ENCODE peak calls at places on chromosomes 16 and 17, in ten cellular contexts. A, X, Z, S, U, D, T, P, Y and O are unnamed samples.

GRCh38 chr16:86222541-86222940 is 287.8 kb upstream of the FOXF1 start:
- DNase-seq in D (no peak), P (no peak), Y (no peak), X (peak; percentile 70), Z (no peak), U (no peak), S (peak; percentile 27), A (no peak), T (no peak), O (no peak)

GRCh38 chr17:2400474-2400866 is 390 bp downstream of the MNT start:
- DNase-seq in Z (peak; percentile 92), S (peak; percentile 90), A (no peak), X (peak; percentile 65), T (no peak), U (peak; percentile 54), P (peak; percentile 89), Y (peak; percentile 76), D (no peak), O (peak; percentile 67)

GRCh38 chr16:70592106-70592571 is 54.2 kb upstream of the IL34 start:
- DNase-seq in Y (no peak), Z (peak; percentile 49), T (no peak), S (no peak), D (no peak), A (peak; percentile 81), P (no peak), X (no peak), U (peak; percentile 61), O (no peak)

GRCh38 chr16:75083826-75084225 is 32.8 kb downstream of the LDHD start:
- DNase-seq in X (no peak), Z (no peak), U (no peak), P (no peak), D (no peak), S (no peak), A (no peak), Y (no peak), T (no peak), O (no peak)

GRCh38 chr17:40497704-40498103 is 3.7 kb downstream of the TNS4 start:
- DNase-seq in U (no peak), T (no peak), A (peak; percentile 29), S (no peak), D (no peak), Y (no peak), P (no peak), Z (no peak), X (peak; percentile 84), O (no peak)

GRCh38 chr16:85634747-85635544 is 21.8 kb downstream of the GSE1 start:
- DNase-seq in T (no peak), A (no peak), U (no peak), Z (peak; percentile 68), P (no peak), Y (no peak), S (no peak), X (no peak), D (no peak), O (no peak)

GRCh38 chr17:72004011-72004427 is 116.8 kb upstream of the SOX9 start:
- DNase-seq in Y (no peak), A (no peak), U (no peak), X (peak; percentile 12), Z (no peak), P (no peak), T (no peak), D (no peak), S (no peak), O (no peak)

GRCh38 chr17:31858647-31859486 is at the start of gene COPRS:
- DNase-seq in X (peak; percentile 95), P (peak; percentile 95), Y (peak; percentile 90), S (peak; percentile 96), A (peak; percentile 70), D (peak; percentile 86), Z (peak; percentile 97), U (peak; percentile 90), T (peak; percentile 39), O (peak; percentile 96)

GRCh38 chr17:81509048-81509686 is 3.4 kb downstream of the ACTG1 start:
- DNase-seq in X (peak; percentile 45), S (no peak), P (no peak), Z (no peak), Y (no peak), U (no peak), T (no peak), A (no peak), D (no peak), O (no peak)

GRCh38 chr17:75849724-75850123 is 5.4 kb downstream of the WBP2 start:
- DNase-seq in Z (no peak), T (no peak), X (no peak), P (no peak), U (no peak), A (no peak), D (no peak), Y (no peak), S (no peak), O (no peak)

GRCh38 chr16:64892843-64893242 is 229.0 kb downstream of the CDH11 start:
- DNase-seq in A (no peak), P (no peak), Y (no peak), X (peak; percentile 86), S (no peak), T (peak; percentile 51), D (no peak), U (no peak), Z (no peak), O (no peak)

GRCh38 chr16:57601801-57602478 is 26.5 kb upstream of the ADGRG1 start:
- DNase-seq in P (no peak), D (no peak), X (no peak), Y (no peak), Z (no peak), U (no peak), A (no peak), S (no peak), T (no peak), O (peak; percentile 68)

GRCh38 chr16:67419502-67419901 is 3.2 kb upstream of the ZDHHC1 start:
- DNase-seq in D (no peak), P (no peak), S (no peak), A (no peak), T (no peak), Y (no peak), Z (no peak), U (no peak), X (peak; percentile 32), O (no peak)

GRCh38 chr16:67419931-67420330 is 3.7 kb upstream of the ZDHHC1 start:
- DNase-seq in D (no peak), P (no peak), S (no peak), Y (no peak), T (no peak), Z (no peak), A (no peak), X (no peak), U (no peak), O (no peak)

GRCh38 chr16:67413978-67414891 is 2.0 kb downstream of the ZDHHC1 start:
- DNase-seq in X (peak; percentile 33), Z (no peak), S (no peak), D (no peak), T (no peak), U (no peak), P (no peak), Y (no peak), A (no peak), O (no peak)

GRCh38 chr16:67417333-67418061 is 1.2 kb upstream of the ZDHHC1 start:
- DNase-seq in D (no peak), P (no peak), X (no peak), S (no peak), A (no peak), U (no peak), Z (no peak), Y (no peak), T (no peak), O (no peak)

DNA sequence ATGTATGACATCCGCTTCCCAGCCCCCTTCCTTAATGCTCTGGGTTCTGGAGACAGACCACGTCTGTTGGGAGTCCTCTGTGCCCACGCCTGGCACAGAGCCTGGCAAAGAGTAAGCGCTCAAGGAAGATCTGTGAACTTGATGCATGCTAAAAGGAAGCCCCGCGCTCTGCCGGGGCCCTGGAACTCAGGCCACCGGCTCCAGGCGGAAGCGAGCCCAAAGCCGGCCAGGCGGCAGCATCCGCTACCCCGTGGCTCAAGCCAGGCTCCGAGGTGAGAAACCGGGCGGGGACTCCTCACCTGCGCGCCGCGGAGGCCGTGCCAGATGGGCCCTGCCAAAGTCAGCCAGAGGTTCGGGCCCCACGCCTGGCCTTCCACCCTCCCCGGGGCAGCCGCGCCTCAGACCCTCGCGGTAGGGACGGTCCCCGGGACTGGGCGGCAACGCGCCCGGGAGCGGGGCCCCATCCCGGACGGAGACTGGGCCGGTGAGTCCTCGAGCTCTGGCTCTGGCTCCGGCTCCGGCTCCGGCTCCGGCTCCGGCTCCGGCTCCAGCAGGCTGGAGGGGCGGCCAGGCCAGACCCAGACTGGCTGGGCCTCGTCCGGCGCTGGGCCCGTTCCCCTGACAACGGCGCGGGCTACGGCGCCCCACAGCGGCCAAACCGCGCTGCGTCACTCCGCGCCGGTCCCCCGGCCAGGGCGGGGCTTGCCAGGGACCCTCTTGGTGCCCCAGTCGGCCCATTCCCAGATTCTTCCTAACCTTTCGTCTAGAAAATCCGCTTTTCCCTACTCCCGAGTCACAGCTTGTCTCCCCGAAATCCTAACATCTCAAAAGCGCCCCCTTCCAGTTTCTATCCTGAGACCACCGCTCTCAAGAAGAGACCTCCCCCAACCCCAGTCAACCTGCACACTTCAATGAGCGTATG is at the start of gene ZDHHC1:
- DNase-seq in D (no peak), X (peak; percentile 90), U (peak; percentile 68), Y (peak; percentile 86), A (peak; percentile 51), T (no peak), S (peak; percentile 89), Z (peak; percentile 96), P (peak; percentile 91), O (peak; percentile 90)
- TF ChIP-seq CTCF in D (peak; percentile 71), X (peak; percentile 43), U (peak; percentile 72), Y (peak; percentile 62), A (no peak), T (no peak), S (peak; percentile 75), Z (peak; percentile 73), P (peak; percentile 53), O (peak; percentile 79)

DNA sequence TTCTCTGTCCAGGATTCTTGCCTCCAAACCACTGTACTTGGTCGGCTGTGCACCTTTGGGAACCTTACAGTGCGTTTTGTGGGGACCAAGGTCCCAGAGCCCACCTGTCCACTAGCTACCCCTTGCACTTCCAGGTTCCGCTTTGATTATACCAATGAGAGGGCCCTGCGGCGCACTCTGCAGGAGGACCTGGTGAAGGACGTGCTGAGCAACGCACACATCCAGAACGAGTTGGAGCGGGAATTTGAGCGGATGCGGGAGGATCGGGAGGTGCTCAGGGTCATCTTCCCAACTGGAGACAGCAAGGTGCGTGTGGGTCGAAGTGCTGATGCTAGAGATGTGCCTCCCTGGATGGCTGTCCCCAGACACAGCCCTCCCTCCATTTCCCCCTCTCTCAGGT is 18.8 kb downstream of the POLR2A start:
- DNase-seq in S (peak; percentile 48), P (no peak), X (peak; percentile 24), U (no peak), D (no peak), Z (no peak), A (no peak), Y (no peak), T (no peak), O (no peak)
- TF ChIP-seq CTCF in S (peak; percentile 49), P (no peak), X (no peak), U (peak; percentile 19), D (no peak), Z (no peak), A (no peak), Y (no peak), T (peak; percentile 27), O (peak; percentile 39)

GRCh38 chr16:14419817-14420216 is 210.2 kb downstream of the PARN start:
- DNase-seq in S (no peak), Z (no peak), T (no peak), A (no peak), Y (no peak), U (no peak), X (no peak), P (no peak), D (no peak), O (no peak)
- TF ChIP-seq CTCF in S (no peak), Z (no peak), T (no peak), A (no peak), Y (no peak), U (no peak), X (no peak), P (no peak), D (no peak), O (no peak)

GRCh38 chr17:49204521-49204920 is 5.9 kb downstream of the GNGT2 start:
- DNase-seq in D (no peak), X (peak; percentile 55), A (no peak), S (no peak), Y (no peak), Z (no peak), T (no peak), P (no peak), U (no peak), O (no peak)
- TF ChIP-seq CTCF in D (no peak), X (no peak), A (no peak), S (no peak), Y (no peak), Z (no peak), T (no peak), P (no peak), U (no peak), O (no peak)